ENCODE peak calls at places on chromosomes 11 and 22, in four cellular contexts. A is fibroblast of pulmonary artery, R is NB4, B is pancreas. Y is an unnamed sample.

GRCh38 chr11:15638386-15638787 is 523.7 kb downstream of the INSC start:
- DNase-seq in A (no peak), R (no peak), B (no peak), Y (no peak)

GRCh38 chr11:103673773-103674172 is 362.7 kb upstream of the DDI1 start:
- DNase-seq in A (peak; percentile 85), R (no peak), B (no peak), Y (peak; percentile 59)

GRCh38 chr11:93528757-93529639 is 14.2 kb downstream of the SMCO4 start:
- DNase-seq in A (no peak), R (no peak), B (no peak), Y (peak; percentile 28)

GRCh38 chr11:111300569-111300968 is 2.2 kb downstream of the POU2AF3 start:
- DNase-seq in A (no peak), R (no peak), B (no peak), Y (no peak)

GRCh38 chr11:77094841-77095365 is 7.7 kb upstream of the OMP start:
- DNase-seq in A (no peak), R (no peak), B (no peak), Y (no peak)

GRCh38 chr22:17578129-17578754 is 14.9 kb downstream of the SLC25A18 start:
- DNase-seq in A (peak; percentile 69), R (no peak), B (peak; percentile 75), Y (peak; percentile 53)

GRCh38 chr11:64334764-64335741 is 5.0 kb upstream of the CCDC88B start:
- DNase-seq in A (peak; percentile 81), R (peak; percentile 97), B (peak; percentile 77), Y (peak; percentile 84)

GRCh38 chr11:19987243-19987870 is 172.9 kb downstream of the DBX1 start:
- DNase-seq in A (no peak), R (no peak), B (no peak), Y (no peak)

GRCh38 chr22:41818596-41818995 is 14.3 kb upstream of the SREBF2 start:
- DNase-seq in A (no peak), R (no peak), B (no peak), Y (no peak)

GRCh38 chr11:47545298-47545697 is 7.6 kb downstream of the CELF1 start:
- DNase-seq in A (no peak), R (no peak), B (no peak), Y (no peak)

GRCh38 chr11:94727766-94728165 is 40.4 kb upstream of the AMOTL1 start:
- DNase-seq in A (no peak), R (no peak), B (no peak), Y (no peak)

GRCh38 chr11:1827095-1827797 is 7.5 kb upstream of the SYT8 start:
- DNase-seq in A (peak; percentile 84), R (no peak), B (peak; percentile 84), Y (peak; percentile 64)

GRCh38 chr11:119509969-119510401 is 87.0 kb upstream of the THY1 start:
- DNase-seq in A (peak; percentile 83), R (peak; percentile 89), B (no peak), Y (peak; percentile 86)

GRCh38 chr11:116267146-116267545 is 505.6 kb downstream of the BUD13 start:
- DNase-seq in A (no peak), R (no peak), B (no peak), Y (no peak)

GRCh38 chr11:63880031-63880841 is 36.7 kb downstream of the RCOR2 start:
- DNase-seq in A (peak; percentile 62), R (no peak), B (no peak), Y (peak; percentile 65)

GRCh38 chr22:44210721-44211120 is 30.0 kb downstream of the PARVG start:
- DNase-seq in A (peak; percentile 8), R (no peak), B (no peak), Y (peak; percentile 58)

GRCh38 chr22:27857441-27857840 is 55.9 kb upstream of the MN1 start:
- DNase-seq in A (no peak), R (no peak), B (no peak), Y (no peak)

GRCh38 chr11:32881286-32881685 is 11.3 kb upstream of the QSER1 start:
- DNase-seq in A (no peak), R (no peak), B (no peak), Y (no peak)

GRCh38 chr22:29343313-29343805 is 27.9 kb upstream of the RASL10A start:
- DNase-seq in A (no peak), R (no peak), B (peak; percentile 78), Y (peak; percentile 88)

GRCh38 chr11:70124321-70125061 is 46.4 kb downstream of the ANO1 start:
- DNase-seq in A (no peak), R (no peak), B (no peak), Y (no peak)

GRCh38 chr11:19978668-19979518 is 181.4 kb downstream of the DBX1 start:
- DNase-seq in A (peak; percentile 84), R (peak; percentile 7), B (peak; percentile 72), Y (peak; percentile 93)

GRCh38 chr11:128686045-128686741 is 7.7 kb upstream of the FLI1 start:
- DNase-seq in A (no peak), R (peak; percentile 37), B (no peak), Y (no peak)

GRCh38 chr11:93403930-93404329 is 73.4 kb downstream of the DEUP1 start:
- DNase-seq in A (no peak), R (no peak), B (no peak), Y (no peak)

GRCh38 chr11:41320233-41320993 is 139.0 kb downstream of the LRRC4C start:
- DNase-seq in A (no peak), R (no peak), B (no peak), Y (peak; percentile 42)

GRCh38 chr22:43230983-43231723 is 44.2 kb upstream of the TTLL12 start:
- DNase-seq in A (peak; percentile 51), R (peak; percentile 68), B (peak; percentile 73), Y (peak; percentile 60)

GRCh38 chr22:20436309-20437252 is 1.0 kb downstream of the SCARF2 start:
- DNase-seq in A (peak; percentile 49), R (no peak), B (no peak), Y (peak; percentile 42)

GRCh38 chr11:111283945-111284481 is 14.3 kb upstream of the POU2AF3 start:
- DNase-seq in A (no peak), R (peak; percentile 64), B (no peak), Y (peak; percentile 56)

GRCh38 chr11:26063915-26064314 is 268.0 kb upstream of the ANO3 start:
- DNase-seq in A (no peak), R (no peak), B (no peak), Y (no peak)

GRCh38 chr11:21810650-21811049 is 382.2 kb upstream of the ANO5 start:
- DNase-seq in A (peak; percentile 13), R (peak; percentile 55), B (no peak), Y (no peak)

GRCh38 chr11:10456519-10456918 is 1.5 kb downstream of the AMPD3 start:
- DNase-seq in A (no peak), R (peak; percentile 30), B (no peak), Y (peak; percentile 31)

GRCh38 chr22:31230871-31231621 is 18.9 kb downstream of the LIMK2 start:
- DNase-seq in A (peak; percentile 84), R (peak; percentile 55), B (peak; percentile 70), Y (peak; percentile 88)

GRCh38 chr11:80815752-80816453 is 1375.1 kb upstream of the TENM4 start:
- DNase-seq in A (peak; percentile 4), R (peak; percentile 16), B (no peak), Y (peak; percentile 5)

GRCh38 chr22:46763051-46763705 is 728 bp downstream of the TBC1D22A start:
- DNase-seq in A (peak; percentile 31), R (peak; percentile 59), B (no peak), Y (peak; percentile 93)

GRCh38 chr11:60844870-60845221 is 2.9 kb downstream of the CCDC86 start:
- DNase-seq in A (no peak), R (no peak), B (no peak), Y (no peak)
- H3K4me3 ChIP-seq in A (peak overlapping the region; percentile 95), R (peak overlapping the region; percentile 95), B (no peak overlapping the region), Y (peak overlapping the region; percentile 28)

GRCh38 chr11:126604461-126604860 is 249.0 kb downstream of the ST3GAL4 start:
- DNase-seq in A (no peak), R (no peak), B (no peak), Y (no peak)

GRCh38 chr11:126607776-126608625 is 252.5 kb downstream of the ST3GAL4 start:
- DNase-seq in A (no peak), R (no peak), B (no peak), Y (no peak)

GRCh38 chr11:126606484-126606883 is 251.0 kb downstream of the ST3GAL4 start:
- DNase-seq in A (no peak), R (no peak), B (no peak), Y (no peak)

GRCh38 chr11:126608626-126609010 is 253.1 kb downstream of the ST3GAL4 start:
- DNase-seq in A (no peak), R (no peak), B (no peak), Y (no peak)

DNA sequence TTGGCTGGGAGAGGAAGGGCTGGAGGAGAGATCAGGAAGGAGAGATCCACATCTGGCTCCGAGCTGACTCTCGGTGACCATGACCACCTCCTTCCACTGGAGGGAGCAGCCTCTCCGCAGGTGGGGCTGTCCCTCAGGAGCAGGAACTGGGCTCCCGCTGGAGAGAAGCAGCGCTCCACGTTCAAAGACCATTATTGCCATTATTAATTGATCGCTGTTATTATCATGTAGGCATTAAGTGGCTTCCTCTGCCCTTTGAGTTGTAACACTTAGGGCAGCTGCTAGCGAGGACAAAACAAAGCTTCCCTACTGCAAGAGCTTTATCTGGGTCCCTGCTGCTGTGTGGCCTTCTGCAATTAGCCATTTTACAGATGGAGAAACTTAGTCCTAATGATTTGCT is 251.9 kb downstream of the ST3GAL4 start:
- DNase-seq in A (peak; percentile 49), R (peak; percentile 51), B (peak; percentile 76), Y (peak; percentile 61)
- TF ChIP-seq CTCF in A (peak; percentile 76), R (peak; percentile 87), B (peak; percentile 79), Y (peak; percentile 82)

GRCh38 chr11:66013762-66014100 is 1.9 kb downstream of the CST6 start:
- DNase-seq in A (no peak), R (no peak), B (no peak), Y (no peak)

GRCh38 chr11:66012371-66012945 is 650 bp downstream of the CST6 start:
- DNase-seq in A (no peak), R (no peak), B (no peak), Y (no peak)

GRCh38 chr11:66011785-66012303 is at the start of gene CST6:
- DNase-seq in A (no peak), R (no peak), B (no peak), Y (no peak)

GRCh38 chr11:66012946-66013761 is 1.3 kb downstream of the CST6 start:
- DNase-seq in A (no peak), R (peak; percentile 66), B (no peak), Y (no peak)

DNA sequence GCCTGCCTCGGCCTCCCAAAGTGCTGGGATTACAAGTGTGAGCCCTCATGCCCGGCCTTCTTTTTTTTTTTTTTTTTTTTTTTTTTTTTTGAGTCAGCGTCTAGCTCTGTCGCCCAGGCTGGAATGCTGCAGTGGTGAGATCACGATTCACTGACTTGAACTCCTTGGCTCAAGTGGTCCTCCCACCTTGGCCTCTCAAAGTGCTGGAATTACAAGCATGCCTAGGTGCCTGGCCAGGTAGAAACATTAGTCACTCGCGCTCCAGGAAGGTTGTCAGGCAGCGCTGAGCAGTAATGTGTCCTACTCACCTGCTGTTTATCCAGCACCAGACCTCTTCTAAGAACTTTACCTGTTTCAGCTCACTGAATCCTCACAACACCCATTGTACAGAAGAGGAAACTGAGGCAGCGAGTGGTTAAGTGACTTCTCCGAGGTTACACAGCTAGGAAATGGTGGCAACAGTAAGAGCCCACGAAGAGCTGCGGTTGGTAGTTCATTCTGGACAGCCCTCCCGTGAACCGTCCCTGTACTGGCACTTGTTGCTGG is 496 bp upstream of the CST6 start:
- DNase-seq in A (peak; percentile 46), R (no peak), B (peak; percentile 51), Y (peak; percentile 36)
- H3K4me3 ChIP-seq in A (no peak overlapping the region), R (no peak overlapping the region), B (no peak overlapping the region), Y (no peak overlapping the region)

GRCh38 chr11:58905716-58906547 is 33.4 kb upstream of the GLYATL1 start:
- DNase-seq in A (peak; percentile 91), R (no peak), B (peak; percentile 58), Y (peak; percentile 88)
- TF ChIP-seq CTCF in A (peak; percentile 55), R (no peak), B (peak; percentile 10), Y (peak; percentile 69)

GRCh38 chr11:28268925-28269324 is 160.7 kb downstream of the METTL15 start:
- DNase-seq in A (no peak), R (no peak), B (no peak), Y (no peak)
- H3K4me3 ChIP-seq in A (no peak overlapping the region), R (no peak overlapping the region), B (no peak overlapping the region), Y (no peak overlapping the region)